ENCODE peak calls at places on chromosomes 5 and 9, in eight cellular contexts. X is HT1080; Q is stimulated activated CD4-positive, alpha-beta T cell treated with anti-CD3 and anti-CD28 coated beads, Interleukin-12 subunit alpha, Interleukin-12 subunit beta, amount 100 ng/mL, for 24 hours; F is EL; L is GM12865; T is breast epithelium; J is HFF-Myc; Z is T-helper 9 cell. G is an unnamed sample.

GRCh38 chr5:153960269-153961215 is 78.2 kb downstream of the FAM114A2 start:
- DNase-seq in Q (no peak), T (no peak), Z (no peak), L (no peak), J (no peak), F (peak), X (peak), G (no peak)

GRCh38 chr5:16265141-16265540 is 85.5 kb upstream of the MARCHF11 start:
- DNase-seq in J (no peak), L (no peak), Q (no peak), T (no peak), Z (no peak), F (peak), X (peak), G (no peak)

GRCh38 chr5:62348723-62349481 is 42.9 kb downstream of the KIF2A start:
- DNase-seq in X (no peak), F (no peak), Q (no peak), L (no peak), Z (no peak), J (no peak), T (no peak), G (no peak)

GRCh38 chr5:152864993-152865392 is 459.9 kb upstream of the NMUR2 start:
- DNase-seq in J (no peak), Q (no peak), T (no peak), L (no peak), F (no peak), X (peak), Z (no peak), G (no peak)

GRCh38 chr5:555058-555623 is 30.9 kb upstream of the SLC9A3 start:
- DNase-seq in T (peak), F (no peak), Z (no peak), J (no peak), X (no peak), Q (no peak), L (no peak), G (no peak)

GRCh38 chr5:89374144-89374784 is 491.3 kb upstream of the MEF2C start:
- DNase-seq in L (peak), F (no peak), Z (no peak), J (no peak), X (no peak), Q (no peak), T (no peak), G (no peak)

GRCh38 chr9:17520264-17521058 is 58.4 kb upstream of the SH3GL2 start:
- DNase-seq in J (no peak), T (no peak), L (no peak), X (no peak), Z (no peak), Q (no peak), F (no peak), G (no peak)

GRCh38 chr9:137977572-137978261 is 100.1 kb downstream of the CACNA1B start:
- DNase-seq in L (no peak), X (no peak), J (no peak), T (no peak), Q (no peak), Z (no peak), F (no peak), G (no peak)

GRCh38 chr5:39941436-39941835 is 516.7 kb upstream of the DAB2 start:
- DNase-seq in J (no peak), L (no peak), X (no peak), Z (no peak), T (no peak), F (no peak), Q (no peak), G (no peak)

GRCh38 chr9:114653556-114654159 is 3.9 kb downstream of the TEX53 start:
- DNase-seq in T (peak), J (peak), X (peak), L (peak), Q (peak), F (peak), Z (peak), G (peak)

GRCh38 chr5:61167382-61167781 is 5.1 kb upstream of the SMIM15 start:
- DNase-seq in X (peak), F (peak), Q (no peak), L (peak), T (no peak), J (no peak), Z (no peak), G (no peak)

GRCh38 chr5:180813418-180813817 is 10.8 kb upstream of the MGAT1 start:
- DNase-seq in T (no peak), L (no peak), F (no peak), Q (no peak), Z (no peak), J (no peak), X (no peak), G (no peak)

GRCh38 chr5:158897444-158898160 is 202.1 kb downstream of the EBF1 start:
- DNase-seq in Z (no peak), Q (no peak), X (no peak), T (no peak), F (no peak), L (peak), J (no peak), G (no peak)

GRCh38 chr5:172958268-172959046 is 767 bp upstream of the RPL26L1 start:
- DNase-seq in F (peak), T (no peak), J (no peak), X (no peak), Q (peak), Z (peak), L (peak), G (peak)

GRCh38 chr5:164832545-164832944 is 1327.1 kb downstream of the MAT2B start:
- DNase-seq in F (no peak), T (no peak), Q (no peak), L (no peak), J (no peak), Z (no peak), X (no peak), G (no peak)

GRCh38 chr9:89519393-89519805 is 21.5 kb upstream of the SEMA4D start:
- DNase-seq in T (no peak), F (peak), J (no peak), Z (no peak), Q (no peak), X (peak), L (peak), G (no peak)

GRCh38 chr9:35350827-35351549 is 138.9 kb upstream of the RUSC2 start:
- DNase-seq in Z (no peak), J (peak), F (peak), Q (no peak), X (no peak), L (no peak), T (no peak), G (no peak)

GRCh38 chr5:10485142-10485795 is 43.6 kb downstream of the ROPN1L start:
- DNase-seq in T (no peak), J (no peak), Q (no peak), X (peak), L (peak), F (peak), Z (no peak), G (no peak)

GRCh38 chr5:17217421-17218352 is at the start of gene BASP1:
- DNase-seq in L (peak), T (no peak), Z (peak), Q (peak), X (peak), F (peak), J (no peak), G (peak)

GRCh38 chr9:8552732-8553131 is 753.2 kb upstream of the DMAC1 start:
- DNase-seq in Z (no peak), Q (no peak), T (no peak), J (no peak), L (no peak), X (no peak), F (no peak), G (no peak)

GRCh38 chr9:104494808-104495207 is 9.3 kb upstream of the OR13F1 start:
- DNase-seq in J (no peak), L (no peak), Q (no peak), Z (no peak), X (peak), F (no peak), T (no peak), G (no peak)

GRCh38 chr9:106324596-106325280 is 538.2 kb upstream of the ZNF462 start:
- DNase-seq in Z (no peak), J (no peak), X (no peak), L (no peak), F (no peak), T (no peak), Q (no peak), G (no peak)

GRCh38 chr5:114504560-114504959 is 142.7 kb downstream of the KCNN2 start:
- DNase-seq in Q (no peak), L (no peak), T (no peak), Z (no peak), F (no peak), X (no peak), J (no peak), G (no peak)

GRCh38 chr5:73783823-73784222 is 157.8 kb downstream of the ARHGEF28 start:
- DNase-seq in Z (no peak), Q (no peak), J (no peak), L (peak), F (peak), X (peak), T (no peak), G (no peak)

GRCh38 chr9:116490321-116490720 is 196.8 kb upstream of the TRIM32 start:
- DNase-seq in L (no peak), Q (no peak), T (no peak), Z (no peak), F (no peak), J (no peak), X (peak), G (no peak)

GRCh38 chr9:93667627-93668026 is 91.2 kb downstream of the PHF2 start:
- DNase-seq in L (no peak), Q (no peak), T (peak), Z (no peak), J (no peak), F (no peak), X (no peak), G (no peak)

GRCh38 chr5:94702729-94703128 is 84.3 kb downstream of the SLF1 start:
- DNase-seq in Z (no peak), J (no peak), T (no peak), Q (no peak), L (peak), X (no peak), F (no peak), G (no peak)

GRCh38 chr5:36337592-36337991 is 35.9 kb upstream of the RANBP3L start:
- DNase-seq in Z (no peak), X (no peak), J (no peak), F (no peak), L (no peak), Q (no peak), T (no peak), G (no peak)

GRCh38 chr5:157563373-157564148 is 12.0 kb downstream of the ADAM19 start:
- DNase-seq in Q (no peak), L (no peak), X (peak), F (peak), J (no peak), T (no peak), Z (no peak), G (no peak)

GRCh38 chr9:17230646-17231045 is 95.8 kb downstream of the CNTLN start:
- DNase-seq in Q (no peak), Z (no peak), T (no peak), J (no peak), F (no peak), L (no peak), X (no peak), G (no peak)

GRCh38 chr5:105501315-105501714 is 1938.7 kb upstream of the NUDT12 start:
- DNase-seq in F (no peak), T (no peak), Z (no peak), L (no peak), Q (no peak), J (no peak), X (no peak), G (no peak)

GRCh38 chr9:129281506-129282145 is 103.6 kb upstream of the IER5L start:
- DNase-seq in X (no peak), T (peak), J (no peak), Z (no peak), Q (no peak), F (no peak), L (no peak), G (no peak)

GRCh38 chr9:73200694-73201432 is 49.2 kb downstream of the ANXA1 start:
- DNase-seq in T (no peak), L (peak), Q (no peak), F (peak), Z (no peak), X (peak), J (no peak), G (no peak)

GRCh38 chr9:97934321-97935115 is 3.5 kb downstream of the HEMGN start:
- DNase-seq in F (no peak), L (no peak), J (no peak), Q (no peak), X (no peak), Z (no peak), T (no peak), G (no peak)